ENCODE peak calls at places on chromosomes 2 and 18, in five cellular contexts. One of them, this sample, is unnamed. For H3K4me1, the result is how much of the 10 kb centered on the place peaks cover.

GRCh38 chr2:197613509-197613987 is 61.8 kb downstream of the RFTN2 start:
- DNase-seq in kidney: no peak
- DNase-seq in CD8-positive, alpha-beta T cell: no peak
- DNase-seq in gastrocnemius medialis: no peak
- DNase-seq in neuronal stem cell: no peak
- DNase-seq in this sample: no peak

GRCh38 chr2:238938460-238939055 is 90.7 kb downstream of the TWIST2 start:
- DNase-seq in neuronal stem cell: no peak
- DNase-seq in kidney: peak
- DNase-seq in gastrocnemius medialis: peak
- DNase-seq in CD8-positive, alpha-beta T cell: no peak
- DNase-seq in this sample: peak

GRCh38 chr2:46974659-46975058 is 59.1 kb upstream of the MCFD2 start:
- DNase-seq in CD8-positive, alpha-beta T cell: no peak
- DNase-seq in gastrocnemius medialis: no peak
- DNase-seq in neuronal stem cell: no peak
- DNase-seq in kidney: no peak
- DNase-seq in this sample: no peak

GRCh38 chr18:21362921-21363320 is 120.9 kb downstream of the GREB1L start:
- DNase-seq in CD8-positive, alpha-beta T cell: no peak
- DNase-seq in gastrocnemius medialis: no peak
- DNase-seq in neuronal stem cell: no peak
- DNase-seq in kidney: no peak
- DNase-seq in this sample: no peak

GRCh38 chr2:145812163-145812554 is 1292.2 kb upstream of the ZEB2 start:
- DNase-seq in neuronal stem cell: no peak
- DNase-seq in gastrocnemius medialis: no peak
- DNase-seq in CD8-positive, alpha-beta T cell: no peak
- DNase-seq in kidney: no peak
- DNase-seq in this sample: no peak

GRCh38 chr2:1716441-1716840 is 27.9 kb downstream of the PXDN start:
- DNase-seq in gastrocnemius medialis: no peak
- DNase-seq in kidney: peak
- DNase-seq in CD8-positive, alpha-beta T cell: no peak
- DNase-seq in neuronal stem cell: no peak
- DNase-seq in this sample: no peak

GRCh38 chr2:233803994-233804393 is 25.9 kb downstream of the MROH2A start:
- DNase-seq in gastrocnemius medialis: no peak
- DNase-seq in kidney: peak
- DNase-seq in CD8-positive, alpha-beta T cell: no peak
- DNase-seq in neuronal stem cell: no peak
- DNase-seq in this sample: no peak

GRCh38 chr2:122858813-122859212 is 1103.4 kb downstream of the TSN start:
- DNase-seq in CD8-positive, alpha-beta T cell: no peak
- DNase-seq in kidney: no peak
- DNase-seq in neuronal stem cell: no peak
- DNase-seq in gastrocnemius medialis: no peak
- DNase-seq in this sample: no peak

GRCh38 chr2:136437461-136437860 is 319.5 kb upstream of the CXCR4 start:
- DNase-seq in kidney: no peak
- DNase-seq in CD8-positive, alpha-beta T cell: no peak
- DNase-seq in neuronal stem cell: no peak
- DNase-seq in gastrocnemius medialis: no peak
- DNase-seq in this sample: no peak

GRCh38 chr18:45562567-45563479 is 52.5 kb upstream of the SLC14A2 start:
- DNase-seq in neuronal stem cell: no peak
- DNase-seq in gastrocnemius medialis: peak
- DNase-seq in CD8-positive, alpha-beta T cell: no peak
- DNase-seq in kidney: peak
- DNase-seq in this sample: peak

GRCh38 chr2:238899386-238899785 is 51.5 kb downstream of the TWIST2 start:
- DNase-seq in kidney: peak
- DNase-seq in neuronal stem cell: no peak
- DNase-seq in gastrocnemius medialis: no peak
- DNase-seq in CD8-positive, alpha-beta T cell: no peak
- DNase-seq in this sample: peak

GRCh38 chr2:74278176-74278575 is 65.0 kb downstream of the SLC4A5 start:
- DNase-seq in CD8-positive, alpha-beta T cell: no peak
- DNase-seq in kidney: no peak
- DNase-seq in neuronal stem cell: no peak
- DNase-seq in gastrocnemius medialis: no peak
- DNase-seq in this sample: no peak

GRCh38 chr2:84958135-84959044 is 12.6 kb upstream of the KCMF1 start:
- DNase-seq in kidney: peak
- DNase-seq in gastrocnemius medialis: peak
- DNase-seq in CD8-positive, alpha-beta T cell: no peak
- DNase-seq in neuronal stem cell: peak
- DNase-seq in this sample: no peak

GRCh38 chr18:658947-659533 is 1.6 kb downstream of the TYMS start:
- DNase-seq in CD8-positive, alpha-beta T cell: no peak
- DNase-seq in gastrocnemius medialis: no peak
- DNase-seq in kidney: no peak
- DNase-seq in neuronal stem cell: no peak
- DNase-seq in this sample: no peak

GRCh38 chr18:44229693-44230108 is 451.0 kb upstream of the SETBP1 start:
- DNase-seq in gastrocnemius medialis: peak
- DNase-seq in kidney: peak
- DNase-seq in CD8-positive, alpha-beta T cell: no peak
- DNase-seq in neuronal stem cell: no peak
- DNase-seq in this sample: peak

GRCh38 chr2:216540920-216541319 is 42.3 kb downstream of the RPL37A start:
- DNase-seq in neuronal stem cell: no peak
- DNase-seq in gastrocnemius medialis: no peak
- DNase-seq in CD8-positive, alpha-beta T cell: no peak
- DNase-seq in kidney: no peak
- DNase-seq in this sample: no peak

GRCh38 chr2:215535125-215535668 is 99.3 kb upstream of the FN1 start:
- DNase-seq in kidney: no peak
- DNase-seq in CD8-positive, alpha-beta T cell: no peak
- DNase-seq in gastrocnemius medialis: no peak
- DNase-seq in neuronal stem cell: no peak
- DNase-seq in this sample: no peak

DNA sequence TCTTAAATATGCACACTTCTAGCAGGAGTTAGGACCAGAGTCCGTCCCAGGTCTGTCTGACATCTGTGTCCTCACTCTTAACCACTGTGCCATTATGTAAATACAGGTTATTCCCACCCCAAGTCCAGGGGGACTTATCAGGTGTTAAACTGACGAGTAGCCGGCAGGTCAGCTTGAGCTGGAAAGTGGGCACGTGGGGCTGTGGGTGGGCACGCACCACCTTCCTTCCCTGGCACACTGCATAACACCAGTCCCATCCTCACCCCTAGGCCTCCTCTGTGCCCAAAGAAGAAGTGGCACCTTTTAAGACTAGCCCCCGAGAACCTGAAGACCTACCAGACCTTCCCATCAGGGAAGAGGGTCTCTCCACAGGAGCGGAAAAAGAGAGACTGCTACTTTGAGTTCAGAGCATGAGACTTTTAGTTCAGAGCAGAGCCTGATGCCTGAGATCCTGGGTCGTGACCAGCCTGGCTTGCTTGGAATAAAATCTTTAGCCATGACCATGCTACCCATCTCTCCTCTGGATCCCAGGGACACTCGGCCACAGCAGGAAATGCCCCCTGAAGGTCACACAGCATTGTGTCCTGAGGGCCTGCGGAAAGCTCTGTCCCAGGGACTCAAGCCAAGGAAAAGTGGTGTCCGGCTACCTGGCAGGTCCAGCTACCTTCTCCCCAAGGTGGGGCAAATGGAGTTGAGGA is 62.0 kb downstream of the CIB4 start:
- DNase-seq in CD8-positive, alpha-beta T cell: no peak
- DNase-seq in gastrocnemius medialis: no peak
- DNase-seq in kidney: no peak
- DNase-seq in neuronal stem cell: no peak
- DNase-seq in this sample: no peak
- H3K4me1 ChIP-seq in CD8-positive, alpha-beta T cell: under half
- H3K4me1 ChIP-seq in gastrocnemius medialis: under half
- H3K4me1 ChIP-seq in kidney: under half
- H3K4me1 ChIP-seq in neuronal stem cell: under half
- H3K4me1 ChIP-seq in this sample: under half

DNA sequence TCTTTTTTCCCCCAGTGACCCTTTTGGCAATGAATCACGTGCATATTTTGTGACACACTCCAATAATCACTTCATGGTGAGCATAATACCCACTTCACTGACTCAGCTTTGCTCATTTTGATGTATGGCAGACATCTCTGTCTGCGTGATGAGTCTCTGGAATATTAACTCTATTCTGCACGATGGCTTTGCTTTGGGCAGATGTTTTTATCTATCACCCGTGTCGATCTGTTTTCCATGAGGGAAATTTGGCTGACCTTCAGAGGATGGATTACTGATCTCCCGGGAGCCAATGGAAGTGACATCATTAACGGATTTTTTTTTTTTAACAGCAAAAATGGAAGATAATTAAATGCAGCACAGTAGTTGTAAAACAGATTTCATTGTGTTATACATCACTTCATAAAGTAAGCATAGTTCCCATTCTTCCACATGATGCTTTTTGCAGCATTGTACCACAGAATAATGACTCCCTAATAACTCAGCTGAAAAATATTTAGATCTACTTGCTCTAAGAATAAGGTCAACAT is 29.8 kb downstream of the CDC42EP3 start:
- DNase-seq in CD8-positive, alpha-beta T cell: no peak
- DNase-seq in kidney: no peak
- DNase-seq in neuronal stem cell: no peak
- DNase-seq in gastrocnemius medialis: no peak
- DNase-seq in this sample: no peak
- H3K4me1 ChIP-seq in CD8-positive, alpha-beta T cell: under half
- H3K4me1 ChIP-seq in kidney: under half
- H3K4me1 ChIP-seq in neuronal stem cell: under half
- H3K4me1 ChIP-seq in gastrocnemius medialis: under half
- H3K4me1 ChIP-seq in this sample: under half

DNA sequence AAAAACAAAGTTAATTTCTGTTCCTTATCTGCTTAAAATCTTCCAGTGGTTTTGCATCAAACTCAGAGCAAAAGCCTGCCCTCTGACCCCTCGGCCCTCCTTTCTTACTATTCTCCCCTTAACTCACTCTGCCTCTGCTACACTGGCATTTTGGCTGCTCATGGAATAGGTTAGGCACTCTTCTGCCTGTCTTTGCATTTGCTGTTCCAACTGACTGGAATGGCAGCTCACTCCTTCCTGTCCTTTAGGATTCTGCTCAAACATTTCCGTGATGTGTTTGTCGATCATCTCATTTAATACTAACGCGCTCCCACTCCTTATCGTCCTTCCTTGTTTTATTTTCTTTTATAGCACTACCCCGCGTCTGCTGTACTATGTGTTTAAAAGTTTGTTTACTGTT is 815 bp downstream of the CEBPZ start:
- DNase-seq in CD8-positive, alpha-beta T cell: no peak
- DNase-seq in gastrocnemius medialis: no peak
- DNase-seq in kidney: no peak
- DNase-seq in neuronal stem cell: no peak
- DNase-seq in this sample: no peak
- H3K4me1 ChIP-seq in CD8-positive, alpha-beta T cell: under half
- H3K4me1 ChIP-seq in gastrocnemius medialis: under half
- H3K4me1 ChIP-seq in kidney: under half
- H3K4me1 ChIP-seq in neuronal stem cell: under half
- H3K4me1 ChIP-seq in this sample: under half

DNA sequence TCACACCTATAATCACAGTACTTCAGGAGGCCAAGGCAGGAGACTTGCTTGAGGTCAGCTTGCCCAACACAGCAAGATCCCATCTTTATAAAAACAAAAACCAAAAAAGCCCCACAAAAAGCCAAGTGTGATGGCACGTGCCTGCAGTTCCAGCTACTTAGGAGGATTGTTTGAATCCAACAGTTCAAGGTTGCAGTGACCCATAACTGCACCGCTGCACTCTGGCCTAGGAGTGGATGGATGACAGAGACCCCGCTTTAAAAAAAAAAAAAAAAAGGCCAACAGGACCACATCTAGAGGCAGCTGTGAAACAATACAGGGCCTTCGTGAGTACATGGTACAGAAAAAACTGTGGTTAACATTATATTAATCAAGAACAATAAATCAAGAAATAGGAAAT is 56.2 kb downstream of the PRPF40A start:
- DNase-seq in gastrocnemius medialis: no peak
- DNase-seq in neuronal stem cell: no peak
- DNase-seq in kidney: no peak
- DNase-seq in CD8-positive, alpha-beta T cell: no peak
- DNase-seq in this sample: no peak
- H3K4me1 ChIP-seq in gastrocnemius medialis: under half
- H3K4me1 ChIP-seq in neuronal stem cell: under half
- H3K4me1 ChIP-seq in kidney: under half
- H3K4me1 ChIP-seq in CD8-positive, alpha-beta T cell: under half
- H3K4me1 ChIP-seq in this sample: under half

DNA sequence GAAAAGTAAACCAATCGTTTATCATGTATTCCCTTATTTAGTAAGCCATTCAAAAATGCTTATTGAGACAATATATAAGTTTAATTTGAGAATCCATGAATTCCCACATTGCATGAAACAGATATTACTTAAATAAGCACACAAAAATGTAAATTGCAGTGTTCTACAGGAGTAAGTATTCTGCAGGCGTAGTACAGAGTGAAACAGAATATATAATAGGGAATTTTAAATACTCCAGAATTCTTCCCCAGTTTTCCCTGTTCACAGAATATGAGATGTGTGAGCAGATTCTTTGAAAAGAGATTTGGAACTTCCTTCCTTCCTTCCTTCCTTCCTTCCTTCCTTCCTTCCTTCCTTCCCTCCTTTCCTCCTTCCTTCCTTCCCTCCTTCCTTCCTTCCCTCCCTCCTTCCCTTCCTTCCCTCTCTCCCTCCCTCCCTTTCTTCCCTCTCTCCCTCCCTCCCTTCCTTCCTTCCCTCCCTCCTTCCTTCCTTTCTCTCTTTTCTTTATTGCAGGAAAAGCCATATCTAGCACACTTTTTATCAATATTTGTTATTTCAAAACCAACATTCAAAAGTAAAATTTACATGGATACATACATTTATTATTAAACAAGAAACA is 977.7 kb upstream of the LRRTM1 start:
- DNase-seq in kidney: no peak
- DNase-seq in neuronal stem cell: no peak
- DNase-seq in CD8-positive, alpha-beta T cell: no peak
- DNase-seq in gastrocnemius medialis: no peak
- DNase-seq in this sample: no peak
- H3K4me1 ChIP-seq in kidney: under half
- H3K4me1 ChIP-seq in neuronal stem cell: under half
- H3K4me1 ChIP-seq in CD8-positive, alpha-beta T cell: under half
- H3K4me1 ChIP-seq in gastrocnemius medialis: under half
- H3K4me1 ChIP-seq in this sample: under half

GRCh38 chr2:99424391-99424790 is 65.4 kb downstream of the REV1 start:
- DNase-seq in CD8-positive, alpha-beta T cell: no peak
- DNase-seq in neuronal stem cell: no peak
- DNase-seq in kidney: no peak
- DNase-seq in gastrocnemius medialis: no peak
- DNase-seq in this sample: no peak
- H3K4me1 ChIP-seq in CD8-positive, alpha-beta T cell: under half
- H3K4me1 ChIP-seq in neuronal stem cell: under half
- H3K4me1 ChIP-seq in kidney: under half
- H3K4me1 ChIP-seq in gastrocnemius medialis: under half
- H3K4me1 ChIP-seq in this sample: under half

DNA sequence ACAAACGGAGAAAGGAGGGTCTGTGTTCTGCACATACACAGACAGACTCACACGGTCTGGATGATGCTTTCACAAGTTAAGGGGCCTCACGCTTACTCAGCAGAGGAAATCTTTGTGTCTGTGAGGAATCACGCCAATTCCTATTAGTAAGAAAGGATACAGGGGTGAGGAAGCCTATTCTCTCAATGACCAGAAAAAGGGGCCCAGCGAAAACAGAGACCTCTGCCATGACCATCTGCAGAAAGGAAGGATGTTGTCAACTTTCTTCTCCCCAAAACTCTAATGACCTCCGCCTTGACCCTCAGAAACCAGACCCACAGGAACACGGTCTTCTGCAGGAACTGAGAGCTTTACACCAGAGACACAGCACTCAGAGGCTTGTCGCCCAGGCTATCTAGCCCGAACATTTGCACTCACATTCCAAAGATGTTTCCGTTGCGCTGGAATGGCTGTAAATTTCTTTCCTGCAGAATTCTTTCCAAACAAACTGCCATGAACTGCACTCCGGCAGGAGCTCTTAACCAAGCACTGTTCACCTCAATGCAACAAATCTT is 186.3 kb downstream of the TCF4 start:
- DNase-seq in kidney: no peak
- DNase-seq in gastrocnemius medialis: peak
- DNase-seq in neuronal stem cell: peak
- DNase-seq in CD8-positive, alpha-beta T cell: no peak
- DNase-seq in this sample: no peak
- H3K4me1 ChIP-seq in kidney: under half
- H3K4me1 ChIP-seq in gastrocnemius medialis: half or more
- H3K4me1 ChIP-seq in neuronal stem cell: under half
- H3K4me1 ChIP-seq in CD8-positive, alpha-beta T cell: under half
- H3K4me1 ChIP-seq in this sample: half or more

This sample was measured in psoas muscle.